ENCODE peak calls at places on chromosomes 5 and 9, in four cellular contexts. N is AML-193; B is T-helper 2 cell; Q is CD4-positive, CD25-positive, alpha-beta regulatory T cell. Z is an unnamed sample.

GRCh38 chr5:174490717-174491116 is 233.7 kb upstream of the MSX2 start:
- DNase-seq in N (no peak), Q (no peak), B (no peak), Z (no peak)

GRCh38 chr5:153756540-153756939 is 266.1 kb downstream of the GRIA1 start:
- DNase-seq in Q (no peak), N (no peak), B (no peak), Z (no peak)

GRCh38 chr5:143016777-143017374 is 246.7 kb downstream of the ARHGAP26 start:
- DNase-seq in N (peak), Q (peak), B (no peak), Z (no peak)

GRCh38 chr9:98908897-98909634 is 34.6 kb upstream of the COL15A1 start:
- DNase-seq in Q (no peak), B (no peak), N (no peak), Z (no peak)

GRCh38 chr5:12413075-12413474 is 508.8 kb upstream of the CTNND2 start:
- DNase-seq in Q (no peak), N (no peak), B (no peak), Z (no peak)

GRCh38 chr5:91219803-91220371 is 163.2 kb downstream of the ARRDC3 start:
- DNase-seq in N (no peak), B (no peak), Q (peak), Z (peak)

GRCh38 chr5:99032234-99033013 is 103.6 kb upstream of the CHD1 start:
- DNase-seq in N (peak), B (no peak), Q (no peak), Z (peak)

GRCh38 chr5:78639811-78640210 is 8.8 kb downstream of the LHFPL2 start:
- DNase-seq in N (no peak), Q (no peak), B (no peak), Z (no peak)

GRCh38 chr5:136174021-136174659 is 18.8 kb downstream of the SMIM32 start:
- DNase-seq in N (peak), Q (no peak), B (peak), Z (peak)

GRCh38 chr9:126805546-126806262 is 864 bp downstream of the ZBTB43 start:
- DNase-seq in Q (peak), N (peak), B (peak), Z (no peak)

GRCh38 chr5:132250547-132250946 is 6.9 kb upstream of the PDLIM4 start:
- DNase-seq in B (no peak), Q (no peak), N (no peak), Z (no peak)